ENCODE peak calls at places on chromosomes 6 and 20, in six cellular contexts. One of them, this sample, is unnamed.

GRCh38 chr6:113813207-113813606 is 43.9 kb upstream of the MARCKS start:
- DNase-seq in breast epithelium: no peak
- DNase-seq in heart left ventricle: no peak
- DNase-seq in brain microvascular endothelial cell: peak; percentile 59
- DNase-seq in aorta: no peak
- DNase-seq in transverse colon: no peak
- DNase-seq in this sample: no peak

GRCh38 chr6:131651782-131652181 is 14.7 kb downstream of the ENPP3 start:
- DNase-seq in heart left ventricle: no peak
- DNase-seq in aorta: no peak
- DNase-seq in breast epithelium: no peak
- DNase-seq in brain microvascular endothelial cell: no peak
- DNase-seq in transverse colon: no peak
- DNase-seq in this sample: no peak

GRCh38 chr6:40160826-40161225 is 226.6 kb upstream of the MOCS1 start:
- DNase-seq in breast epithelium: no peak
- DNase-seq in aorta: no peak
- DNase-seq in transverse colon: no peak
- DNase-seq in brain microvascular endothelial cell: no peak
- DNase-seq in heart left ventricle: no peak
- DNase-seq in this sample: no peak

GRCh38 chr20:9977629-9978028 is 57.2 kb upstream of the ANKEF1 start:
- DNase-seq in breast epithelium: no peak
- DNase-seq in aorta: no peak
- DNase-seq in brain microvascular endothelial cell: no peak
- DNase-seq in heart left ventricle: no peak
- DNase-seq in transverse colon: no peak
- DNase-seq in this sample: no peak

GRCh38 chr20:35750611-35751010 is 8.6 kb upstream of the RBM39 start:
- DNase-seq in breast epithelium: no peak
- DNase-seq in transverse colon: no peak
- DNase-seq in heart left ventricle: no peak
- DNase-seq in aorta: no peak
- DNase-seq in brain microvascular endothelial cell: no peak
- DNase-seq in this sample: no peak

GRCh38 chr6:157946865-157947532 is 34.7 kb upstream of the SYNJ2 start:
- DNase-seq in transverse colon: no peak
- DNase-seq in aorta: no peak
- DNase-seq in heart left ventricle: no peak
- DNase-seq in breast epithelium: no peak
- DNase-seq in brain microvascular endothelial cell: no peak
- DNase-seq in this sample: peak; percentile 68

GRCh38 chr6:161161889-161162624 is 111.8 kb downstream of the AGPAT4 start:
- DNase-seq in transverse colon: no peak
- DNase-seq in breast epithelium: no peak
- DNase-seq in heart left ventricle: no peak
- DNase-seq in brain microvascular endothelial cell: no peak
- DNase-seq in aorta: no peak
- DNase-seq in this sample: no peak

GRCh38 chr6:105492706-105493673 is 90.1 kb upstream of the PREP start:
- DNase-seq in heart left ventricle: no peak
- DNase-seq in breast epithelium: no peak
- DNase-seq in transverse colon: no peak
- DNase-seq in aorta: no peak
- DNase-seq in brain microvascular endothelial cell: peak; percentile 2
- DNase-seq in this sample: no peak

GRCh38 chr6:135360222-135360621 is 137.3 kb downstream of the AHI1 start:
- DNase-seq in transverse colon: no peak
- DNase-seq in brain microvascular endothelial cell: no peak
- DNase-seq in aorta: no peak
- DNase-seq in breast epithelium: no peak
- DNase-seq in heart left ventricle: no peak
- DNase-seq in this sample: no peak

DNA sequence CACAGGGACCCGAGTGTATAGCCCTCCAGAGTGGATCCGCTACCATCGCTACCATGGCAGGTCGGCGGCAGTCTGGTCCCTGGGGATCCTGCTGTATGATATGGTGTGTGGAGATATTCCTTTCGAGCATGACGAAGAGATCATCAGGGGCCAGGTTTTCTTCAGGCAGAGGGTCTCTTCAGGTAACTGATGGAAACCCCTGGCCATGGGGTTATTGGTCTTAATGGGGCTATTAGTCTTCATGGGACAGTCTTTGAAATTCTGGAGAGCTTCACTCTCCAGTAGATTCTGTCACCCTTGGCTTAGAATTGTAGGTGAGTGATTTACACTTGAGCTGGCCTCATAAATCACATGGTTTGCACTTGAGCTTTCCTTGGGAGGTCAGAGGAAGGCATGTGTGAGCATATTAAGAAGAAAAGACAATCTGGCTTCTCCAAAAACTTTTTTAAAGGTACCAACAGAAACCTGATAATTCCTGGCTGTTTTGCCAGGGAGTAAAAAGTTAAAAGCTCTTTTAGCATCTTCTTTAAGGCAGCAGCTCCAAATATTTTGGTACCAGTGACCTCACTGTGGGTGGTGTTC is 3.1 kb downstream of the PIM1 start:
- DNase-seq in aorta: no peak
- DNase-seq in breast epithelium: no peak
- DNase-seq in brain microvascular endothelial cell: no peak
- DNase-seq in heart left ventricle: no peak
- DNase-seq in transverse colon: no peak
- DNase-seq in this sample: no peak
- H3K27ac ChIP-seq in aorta: no peak overlapping the region
- H3K27ac ChIP-seq in breast epithelium: peak overlapping the region; percentile 93
- H3K27ac ChIP-seq in brain microvascular endothelial cell: no peak overlapping the region
- H3K27ac ChIP-seq in heart left ventricle: no peak overlapping the region
- H3K27ac ChIP-seq in transverse colon: peak overlapping the region; percentile 98
- H3K27ac ChIP-seq in this sample: peak overlapping the region; percentile 5

GRCh38 chr20:59222239-59222981 is 58.8 kb downstream of the ZNF831 start:
- DNase-seq in brain microvascular endothelial cell: peak; percentile 57
- DNase-seq in aorta: peak; percentile 93
- DNase-seq in heart left ventricle: peak; percentile 82
- DNase-seq in breast epithelium: peak; percentile 70
- DNase-seq in transverse colon: peak; percentile 88
- DNase-seq in this sample: peak; percentile 36
- H3K27ac ChIP-seq in brain microvascular endothelial cell: no peak overlapping the region
- H3K27ac ChIP-seq in aorta: no peak overlapping the region
- H3K27ac ChIP-seq in heart left ventricle: peak overlapping the region; percentile 87
- H3K27ac ChIP-seq in breast epithelium: peak overlapping the region; percentile 70
- H3K27ac ChIP-seq in transverse colon: peak overlapping the region; percentile 64
- H3K27ac ChIP-seq in this sample: no peak overlapping the region

DNA sequence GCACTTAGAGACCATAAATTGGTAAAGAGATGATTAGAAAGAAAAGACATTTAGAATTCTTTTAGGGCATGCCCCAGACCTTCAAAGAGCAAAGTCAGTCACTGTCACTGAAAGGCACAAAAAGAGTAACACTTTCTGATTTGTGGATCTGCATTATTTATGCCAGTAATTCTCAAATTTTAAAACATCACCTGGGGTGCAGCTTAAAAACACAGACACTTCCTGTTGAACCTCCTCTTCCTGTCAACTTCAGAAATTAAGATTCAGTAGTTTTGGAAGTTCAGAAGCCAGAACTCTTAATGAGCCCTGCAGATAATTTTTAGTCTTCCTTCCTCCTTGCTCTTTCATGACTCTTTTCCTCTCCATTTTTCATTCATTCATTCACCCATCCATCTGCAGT is 137.5 kb downstream of the NRN1 start:
- DNase-seq in brain microvascular endothelial cell: no peak
- DNase-seq in breast epithelium: no peak
- DNase-seq in transverse colon: no peak
- DNase-seq in heart left ventricle: no peak
- DNase-seq in aorta: no peak
- DNase-seq in this sample: no peak
- H3K27ac ChIP-seq in brain microvascular endothelial cell: no peak overlapping the region
- H3K27ac ChIP-seq in breast epithelium: no peak overlapping the region
- H3K27ac ChIP-seq in transverse colon: no peak overlapping the region
- H3K27ac ChIP-seq in heart left ventricle: no peak overlapping the region
- H3K27ac ChIP-seq in aorta: no peak overlapping the region
- H3K27ac ChIP-seq in this sample: no peak overlapping the region

GRCh38 chr20:44480097-44480496 is 4.4 kb downstream of the TTPAL start:
- DNase-seq in breast epithelium: no peak
- DNase-seq in heart left ventricle: no peak
- DNase-seq in transverse colon: no peak
- DNase-seq in brain microvascular endothelial cell: no peak
- DNase-seq in aorta: no peak
- DNase-seq in this sample: no peak
- H3K27ac ChIP-seq in breast epithelium: no peak overlapping the region
- H3K27ac ChIP-seq in heart left ventricle: no peak overlapping the region
- H3K27ac ChIP-seq in transverse colon: no peak overlapping the region
- H3K27ac ChIP-seq in brain microvascular endothelial cell: no peak overlapping the region
- H3K27ac ChIP-seq in aorta: no peak overlapping the region
- H3K27ac ChIP-seq in this sample: no peak overlapping the region

GRCh38 chr6:152176219-152176745 is 368.8 kb downstream of the ESR1 start:
- DNase-seq in brain microvascular endothelial cell: no peak
- DNase-seq in aorta: no peak
- DNase-seq in breast epithelium: no peak
- DNase-seq in heart left ventricle: no peak
- DNase-seq in transverse colon: no peak
- DNase-seq in this sample: no peak
- H3K27ac ChIP-seq in brain microvascular endothelial cell: no peak overlapping the region
- H3K27ac ChIP-seq in aorta: no peak overlapping the region
- H3K27ac ChIP-seq in breast epithelium: no peak overlapping the region
- H3K27ac ChIP-seq in heart left ventricle: no peak overlapping the region
- H3K27ac ChIP-seq in transverse colon: no peak overlapping the region
- H3K27ac ChIP-seq in this sample: no peak overlapping the region

GRCh38 chr6:5767471-5767870 is 239.3 kb downstream of the NRN1 start:
- DNase-seq in aorta: no peak
- DNase-seq in breast epithelium: no peak
- DNase-seq in heart left ventricle: no peak
- DNase-seq in brain microvascular endothelial cell: no peak
- DNase-seq in transverse colon: no peak
- DNase-seq in this sample: no peak
- H3K27ac ChIP-seq in aorta: no peak overlapping the region
- H3K27ac ChIP-seq in breast epithelium: no peak overlapping the region
- H3K27ac ChIP-seq in heart left ventricle: no peak overlapping the region
- H3K27ac ChIP-seq in brain microvascular endothelial cell: no peak overlapping the region
- H3K27ac ChIP-seq in transverse colon: no peak overlapping the region
- H3K27ac ChIP-seq in this sample: no peak overlapping the region

GRCh38 chr20:1209447-1210387 is 6.5 kb downstream of the C20orf202 start:
- DNase-seq in brain microvascular endothelial cell: no peak
- DNase-seq in heart left ventricle: no peak
- DNase-seq in transverse colon: no peak
- DNase-seq in breast epithelium: no peak
- DNase-seq in aorta: no peak
- DNase-seq in this sample: no peak
- H3K27ac ChIP-seq in brain microvascular endothelial cell: no peak overlapping the region
- H3K27ac ChIP-seq in heart left ventricle: no peak overlapping the region
- H3K27ac ChIP-seq in transverse colon: no peak overlapping the region
- H3K27ac ChIP-seq in breast epithelium: no peak overlapping the region
- H3K27ac ChIP-seq in aorta: no peak overlapping the region
- H3K27ac ChIP-seq in this sample: no peak overlapping the region

GRCh38 chr6:29603930-29604329 is 19.0 kb downstream of the OR2H2 start:
- DNase-seq in breast epithelium: no peak
- DNase-seq in heart left ventricle: no peak
- DNase-seq in brain microvascular endothelial cell: no peak
- DNase-seq in aorta: no peak
- DNase-seq in transverse colon: no peak
- DNase-seq in this sample: no peak
- H3K27ac ChIP-seq in breast epithelium: no peak overlapping the region
- H3K27ac ChIP-seq in heart left ventricle: no peak overlapping the region
- H3K27ac ChIP-seq in brain microvascular endothelial cell: no peak overlapping the region
- H3K27ac ChIP-seq in aorta: no peak overlapping the region
- H3K27ac ChIP-seq in transverse colon: no peak overlapping the region
- H3K27ac ChIP-seq in this sample: no peak overlapping the region

This sample was measured in substantia nigra.